ENCODE peak calls at places on chromosomes 5 and 9, in five cellular contexts. W is GF-D8; F is upper lobe of right lung; Z is central memory CD4-positive, alpha-beta T cell; O is fibroblast of lung. A is an unnamed sample.

GRCh38 chr5:158905281-158905680 is 194.4 kb downstream of the EBF1 start:
- DNase-seq in F (no peak), Z (no peak), W (no peak), O (no peak), A (no peak)

GRCh38 chr9:28024616-28025147 is 451.4 kb upstream of the C9orf72 start:
- DNase-seq in W (no peak), Z (no peak), O (no peak), F (no peak), A (no peak)

GRCh38 chr9:70398145-70398556 is 16.3 kb downstream of the KLF9 start:
- DNase-seq in O (no peak), W (peak), Z (peak), F (no peak), A (peak)

GRCh38 chr5:31931872-31932271 is 242.2 kb downstream of the GOLPH3 start:
- DNase-seq in Z (no peak), F (no peak), O (no peak), W (no peak), A (no peak)

GRCh38 chr5:126544087-126544740 is 50.8 kb downstream of the ALDH7A1 start:
- DNase-seq in F (no peak), W (no peak), O (no peak), Z (peak), A (peak)

GRCh38 chr5:111280282-111280901 is 56.2 kb downstream of the CAMK4 start:
- DNase-seq in Z (no peak), F (no peak), W (no peak), O (no peak), A (no peak)

GRCh38 chr5:85670417-85670816 is 947.3 kb upstream of the COX7C start:
- DNase-seq in O (no peak), F (no peak), Z (no peak), W (no peak), A (no peak)

GRCh38 chr5:172129174-172129764 is 58.8 kb downstream of the STK10 start:
- DNase-seq in O (no peak), Z (no peak), F (no peak), W (no peak), A (no peak)

GRCh38 chr5:61055434-61056006 is 106.7 kb downstream of the SMIM15 start:
- DNase-seq in W (peak), O (peak), F (no peak), Z (peak), A (no peak)

GRCh38 chr9:89874351-89875321 is 269.8 kb downstream of the GADD45G start:
- DNase-seq in W (no peak), F (peak), Z (no peak), O (no peak), A (no peak)

GRCh38 chr9:89869774-89870173 is 265.0 kb downstream of the GADD45G start:
- DNase-seq in W (no peak), F (peak), Z (no peak), O (no peak), A (no peak)

GRCh38 chr9:113651896-113652295 is 188.4 kb downstream of the RGS3 start:
- DNase-seq in W (no peak), O (no peak), F (peak), Z (no peak), A (no peak)

GRCh38 chr5:54900906-54901725 is 84.3 kb downstream of the ESM1 start:
- DNase-seq in F (no peak), O (peak), Z (no peak), W (no peak), A (no peak)

GRCh38 chr5:80739898-80740297 is 85.1 kb upstream of the DHFR start:
- DNase-seq in W (no peak), Z (no peak), O (no peak), F (no peak), A (no peak)

GRCh38 chr5:146878471-146879172 is at the start of gene PPP2R2B:
- DNase-seq in F (peak), W (no peak), O (peak), Z (peak), A (no peak)

GRCh38 chr9:124133752-124134151 is 122.2 kb downstream of the LHX2 start:
- DNase-seq in W (peak), Z (no peak), O (peak), F (peak), A (no peak)

GRCh38 chr5:15966651-15967050 is 212.9 kb downstream of the MARCHF11 start:
- DNase-seq in F (no peak), W (no peak), Z (no peak), O (no peak), A (no peak)

GRCh38 chr5:168215646-168216045 is 75.8 kb upstream of the WWC1 start:
- DNase-seq in W (no peak), O (no peak), Z (no peak), F (no peak), A (no peak)

GRCh38 chr9:34332370-34332964 is 3.1 kb downstream of the NUDT2 start:
- DNase-seq in O (peak), W (peak), Z (no peak), F (no peak), A (peak)

GRCh38 chr5:126531543-126532120 is 63.4 kb downstream of the ALDH7A1 start:
- DNase-seq in O (no peak), F (no peak), W (no peak), Z (no peak), A (no peak)